ENCODE peak calls at places on chromosome X, in four cellular contexts. One of them, this sample, is unnamed.
A peak's percentile ranks its signal among the peaks of the same experiment; 100 is the strongest.

GRCh38 chrX:7891928-7892327 is 35.3 kb downstream of the PNPLA4 start:
- DNase-seq in astrocyte: no peak
- DNase-seq in GM23338: no peak
- DNase-seq in H1: no peak
- DNase-seq in this sample: no peak

GRCh38 chrX:103376979-103377324 is 614 bp downstream of the BEX3 start:
- DNase-seq in astrocyte: peak; percentile 11
- DNase-seq in GM23338: peak; percentile 72
- DNase-seq in H1: no peak
- DNase-seq in this sample: peak; percentile 45

GRCh38 chrX:5051831-5052491 is 1176.7 kb downstream of the NLGN4X start:
- DNase-seq in GM23338: no peak
- DNase-seq in H1: no peak
- DNase-seq in astrocyte: peak; percentile 94
- DNase-seq in this sample: no peak

GRCh38 chrX:53974529-53974928 is 69.7 kb downstream of the PHF8 start:
- DNase-seq in GM23338: no peak
- DNase-seq in H1: no peak
- DNase-seq in astrocyte: no peak
- DNase-seq in this sample: no peak

GRCh38 chrX:129768586-129769466 is 10.9 kb upstream of the SASH3 start:
- DNase-seq in H1: no peak
- DNase-seq in GM23338: no peak
- DNase-seq in astrocyte: peak; percentile 29
- DNase-seq in this sample: no peak

GRCh38 chrX:103414561-103414960 is 38.2 kb downstream of the BEX3 start:
- DNase-seq in H1: no peak
- DNase-seq in astrocyte: no peak
- DNase-seq in GM23338: no peak
- DNase-seq in this sample: no peak

GRCh38 chrX:123755107-123755506 is 22.3 kb upstream of the THOC2 start:
- DNase-seq in GM23338: no peak
- DNase-seq in astrocyte: no peak
- DNase-seq in H1: no peak
- DNase-seq in this sample: no peak

GRCh38 chrX:20254712-20255299 is 11.9 kb downstream of the RPS6KA3 start:
- DNase-seq in astrocyte: peak; percentile 56
- DNase-seq in GM23338: no peak
- DNase-seq in H1: no peak
- DNase-seq in this sample: peak; percentile 33

GRCh38 chrX:437636-438390 is 51.1 kb upstream of the PPP2R3B start:
- DNase-seq in astrocyte: no peak
- DNase-seq in H1: no peak
- DNase-seq in GM23338: no peak
- DNase-seq in this sample: no peak

GRCh38 chrX:275476-275966 is 5.7 kb upstream of the PLCXD1 start:
- DNase-seq in astrocyte: no peak
- DNase-seq in H1: no peak
- DNase-seq in GM23338: no peak
- DNase-seq in this sample: no peak

GRCh38 chrX:17535229-17535628 is 160.2 kb downstream of the NHS start:
- DNase-seq in astrocyte: no peak
- DNase-seq in H1: no peak
- DNase-seq in GM23338: peak; percentile 74
- DNase-seq in this sample: peak; percentile 29

GRCh38 chrX:43958529-43958928 is 14.7 kb downstream of the NDP start:
- DNase-seq in GM23338: peak; percentile 82
- DNase-seq in astrocyte: peak; percentile 74
- DNase-seq in H1: no peak
- DNase-seq in this sample: peak; percentile 73

GRCh38 chrX:123927845-123928244 is 33.7 kb upstream of the STAG2 start:
- DNase-seq in GM23338: no peak
- DNase-seq in H1: no peak
- DNase-seq in astrocyte: no peak
- DNase-seq in this sample: no peak

GRCh38 chrX:48560681-48561080 is 13.6 kb upstream of the RBM3 start:
- DNase-seq in GM23338: no peak
- DNase-seq in H1: no peak
- DNase-seq in astrocyte: no peak
- DNase-seq in this sample: no peak

GRCh38 chrX:77785400-77785745 is 643 bp downstream of the ATRX start:
- DNase-seq in H1: no peak
- DNase-seq in GM23338: peak; percentile 35
- DNase-seq in astrocyte: no peak
- DNase-seq in this sample: peak; percentile 45

GRCh38 chrX:4547218-4547836 is 833.9 kb upstream of the PRKX start:
- DNase-seq in GM23338: peak; percentile 47
- DNase-seq in astrocyte: peak; percentile 2
- DNase-seq in H1: no peak
- DNase-seq in this sample: peak; percentile 21

GRCh38 chrX:65695849-65696248 is 28.4 kb downstream of the MSN start:
- DNase-seq in GM23338: no peak
- DNase-seq in astrocyte: no peak
- DNase-seq in H1: no peak
- DNase-seq in this sample: no peak

GRCh38 chrX:10017866-10018265 is 50.7 kb downstream of the CLDN34 start:
- DNase-seq in astrocyte: peak; percentile 77
- DNase-seq in H1: no peak
- DNase-seq in GM23338: peak; percentile 40
- DNase-seq in this sample: peak; percentile 48

GRCh38 chrX:130994671-130995070 is 63.5 kb upstream of the ARHGAP36 start:
- DNase-seq in astrocyte: no peak
- DNase-seq in GM23338: peak; percentile 61
- DNase-seq in H1: no peak
- DNase-seq in this sample: peak; percentile 41

GRCh38 chrX:122817321-122817720 is 366.8 kb upstream of the GRIA3 start:
- DNase-seq in astrocyte: no peak
- DNase-seq in H1: no peak
- DNase-seq in GM23338: no peak
- DNase-seq in this sample: no peak

GRCh38 chrX:102765794-102766193 is 45.3 kb downstream of the GPRASP3 start:
- DNase-seq in astrocyte: peak; percentile 35
- DNase-seq in GM23338: no peak
- DNase-seq in H1: no peak
- DNase-seq in this sample: peak; percentile 74

GRCh38 chrX:24493740-24494543 is 28.9 kb downstream of the PDK3 start:
- DNase-seq in H1: no peak
- DNase-seq in GM23338: peak; percentile 43
- DNase-seq in astrocyte: no peak
- DNase-seq in this sample: no peak

GRCh38 chrX:8366491-8366890 is 98.1 kb upstream of the VCX3B start:
- DNase-seq in GM23338: no peak
- DNase-seq in astrocyte: peak; percentile 65
- DNase-seq in H1: no peak
- DNase-seq in this sample: no peak

GRCh38 chrX:121457096-121457495 is 409.7 kb downstream of the GLUD2 start:
- DNase-seq in GM23338: no peak
- DNase-seq in H1: no peak
- DNase-seq in astrocyte: no peak
- DNase-seq in this sample: no peak

GRCh38 chrX:121455890-121456289 is 408.5 kb downstream of the GLUD2 start:
- DNase-seq in H1: no peak
- DNase-seq in astrocyte: no peak
- DNase-seq in GM23338: no peak
- DNase-seq in this sample: no peak

GRCh38 chrX:121456315-121456714 is 408.9 kb downstream of the GLUD2 start:
- DNase-seq in astrocyte: no peak
- DNase-seq in H1: no peak
- DNase-seq in GM23338: no peak
- DNase-seq in this sample: no peak
- H3K27ac ChIP-seq in astrocyte: no peak overlapping the region
- H3K27ac ChIP-seq in H1: no peak overlapping the region
- H3K27ac ChIP-seq in GM23338: no peak overlapping the region
- H3K27ac ChIP-seq in this sample: no peak overlapping the region

GRCh38 chrX:23332888-23333821 is 1.5 kb upstream of the PTCHD1 start:
- DNase-seq in GM23338: peak; percentile 20
- DNase-seq in H1: no peak
- DNase-seq in astrocyte: no peak
- DNase-seq in this sample: no peak
- TF ChIP-seq EZH2 in GM23338: no peak
- TF ChIP-seq EZH2 in H1: no peak
- TF ChIP-seq EZH2 in astrocyte: peak; percentile 69
- TF ChIP-seq EZH2 in this sample: no peak

DNA sequence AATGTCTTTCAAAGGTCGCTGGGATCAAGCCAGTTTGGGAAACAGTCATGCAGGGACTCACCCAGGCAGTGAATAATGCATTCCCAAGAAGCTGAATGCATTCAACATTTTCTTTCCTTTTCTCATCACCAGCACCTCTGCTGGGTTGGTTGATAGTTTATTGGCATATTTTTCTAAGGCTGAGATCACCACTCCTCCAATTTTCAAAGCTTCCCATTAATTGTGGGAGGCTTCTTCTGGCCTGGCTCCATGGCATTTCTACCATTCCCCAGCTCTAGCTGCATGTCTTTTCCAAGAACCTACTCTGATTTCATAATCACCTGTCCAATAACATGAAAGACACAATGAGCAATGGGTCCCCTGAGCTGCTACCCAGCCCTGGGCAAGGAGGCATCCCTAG is 35.8 kb downstream of the CHRDL1 start:
- DNase-seq in GM23338: no peak
- DNase-seq in astrocyte: peak; percentile 82
- DNase-seq in H1: no peak
- DNase-seq in this sample: peak; percentile 85
- H3K4me3 ChIP-seq in GM23338: no peak overlapping the region
- H3K4me3 ChIP-seq in astrocyte: no peak overlapping the region
- H3K4me3 ChIP-seq in H1: no peak overlapping the region
- H3K4me3 ChIP-seq in this sample: no peak overlapping the region

GRCh38 chrX:118528089-118528753 is 32.6 kb downstream of the DOCK11 start:
- DNase-seq in H1: no peak
- DNase-seq in astrocyte: no peak
- DNase-seq in GM23338: no peak
- DNase-seq in this sample: no peak
- H3K27ac ChIP-seq in H1: no peak overlapping the region
- H3K27ac ChIP-seq in astrocyte: no peak overlapping the region
- H3K27ac ChIP-seq in GM23338: no peak overlapping the region
- H3K27ac ChIP-seq in this sample: no peak overlapping the region

DNA sequence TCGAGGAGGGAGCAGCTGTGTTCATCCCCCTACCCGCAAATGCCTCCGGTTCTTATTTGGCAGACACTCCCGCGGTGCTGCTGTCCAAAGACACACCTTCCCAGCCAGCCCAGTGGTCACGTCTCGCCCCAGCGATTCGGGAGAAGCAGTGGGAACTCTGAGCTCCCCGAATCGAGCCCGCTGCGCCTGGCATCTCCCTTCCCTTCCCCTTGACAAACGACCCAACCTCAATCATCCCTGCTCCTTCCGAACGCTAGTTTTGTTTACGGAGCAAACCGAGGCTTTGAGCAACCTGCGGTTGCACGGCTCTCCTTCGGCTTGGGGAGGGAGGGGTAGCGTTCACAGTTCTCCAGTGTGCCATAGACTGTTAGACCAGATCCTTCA is 299 bp upstream of the FRMPD4 start:
- DNase-seq in astrocyte: no peak
- DNase-seq in H1: no peak
- DNase-seq in GM23338: peak; percentile 45
- DNase-seq in this sample: no peak
- TF ChIP-seq EZH2 in astrocyte: peak; percentile 13
- TF ChIP-seq EZH2 in H1: peak; percentile 11
- TF ChIP-seq EZH2 in GM23338: no peak
- TF ChIP-seq EZH2 in this sample: no peak

DNA sequence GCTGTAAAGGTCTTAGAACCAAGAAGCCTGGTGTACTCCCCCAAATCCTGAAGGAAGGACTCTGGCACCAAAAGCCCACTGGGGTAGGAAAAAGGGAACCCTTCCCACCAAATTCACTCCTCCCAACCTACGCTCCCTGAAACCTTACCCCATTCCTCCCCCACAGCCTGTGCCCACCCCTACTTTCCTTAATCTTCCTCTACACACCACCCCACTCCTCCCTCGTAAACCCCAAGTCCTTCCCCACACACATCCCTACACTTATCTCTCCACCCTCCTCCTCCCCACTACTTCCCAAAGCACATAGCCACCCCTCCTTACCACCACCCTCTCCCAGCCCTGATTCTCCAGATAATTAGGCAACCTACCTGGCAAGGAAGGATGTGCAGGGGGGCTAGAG is 1.7 kb downstream of the ZMYM3 start:
- DNase-seq in astrocyte: no peak
- DNase-seq in GM23338: no peak
- DNase-seq in H1: no peak
- DNase-seq in this sample: no peak
- H3K4me3 ChIP-seq in astrocyte: no peak overlapping the region
- H3K4me3 ChIP-seq in GM23338: peak overlapping the region; percentile 89
- H3K4me3 ChIP-seq in H1: peak overlapping the region; percentile 49
- H3K4me3 ChIP-seq in this sample: no peak overlapping the region

DNA sequence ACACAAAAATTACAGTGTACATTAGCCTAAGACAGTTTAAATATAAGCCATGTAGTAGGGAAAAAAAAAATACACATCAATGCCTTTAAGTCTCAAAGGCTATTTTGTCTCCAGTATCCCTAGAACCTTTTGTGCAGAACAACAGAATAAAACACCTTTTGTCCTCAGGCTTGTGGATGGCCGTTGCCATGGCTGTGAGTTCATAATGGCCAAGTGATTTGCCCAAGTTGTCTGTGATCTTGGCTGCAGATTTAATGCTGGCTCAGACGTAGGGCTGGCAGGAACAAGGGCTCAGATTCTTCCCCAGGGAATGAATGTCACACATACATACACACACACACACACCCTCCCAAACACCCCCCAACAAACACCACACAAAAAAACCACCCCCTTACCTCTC is 25.3 kb downstream of the GPM6B start:
- DNase-seq in H1: no peak
- DNase-seq in GM23338: no peak
- DNase-seq in astrocyte: no peak
- DNase-seq in this sample: no peak
- H3K27ac ChIP-seq in H1: no peak overlapping the region
- H3K27ac ChIP-seq in GM23338: no peak overlapping the region
- H3K27ac ChIP-seq in astrocyte: no peak overlapping the region
- H3K27ac ChIP-seq in this sample: no peak overlapping the region

DNA sequence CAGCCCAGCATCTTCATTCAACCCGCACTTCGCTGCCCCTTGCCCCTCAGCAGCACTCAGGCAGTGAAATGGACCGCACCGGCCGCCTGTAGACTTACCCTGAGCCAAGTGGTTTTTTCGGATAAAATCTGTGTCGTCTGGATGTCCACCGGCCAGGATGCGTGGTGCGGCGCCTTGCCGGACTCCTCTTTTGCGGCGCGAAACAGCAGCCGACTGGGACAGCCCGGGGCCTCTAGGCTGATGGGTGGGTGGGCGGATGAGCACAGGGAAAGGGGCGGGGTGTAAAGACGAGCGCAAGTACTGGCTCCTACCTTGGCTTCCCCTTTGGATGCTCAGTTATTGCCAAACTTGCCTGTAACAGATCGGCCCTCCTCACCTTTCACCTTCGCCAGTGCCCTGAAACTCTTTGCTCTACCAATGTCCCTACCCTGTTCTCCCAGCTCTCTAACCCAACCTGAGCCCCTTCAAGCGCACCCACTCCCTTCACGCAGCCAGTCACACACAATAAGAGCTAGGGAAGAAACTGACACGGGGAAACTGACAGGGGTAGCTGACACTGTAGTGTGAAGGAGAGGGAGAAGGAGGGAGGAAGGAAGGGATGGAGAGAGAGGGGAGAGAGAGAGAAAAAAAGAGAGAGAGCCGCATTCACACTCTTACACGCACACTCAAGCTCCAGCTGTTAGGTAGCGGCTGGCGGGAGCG is 644 bp downstream of the TRPC5 start:
- DNase-seq in H1: no peak
- DNase-seq in GM23338: peak; percentile 60
- DNase-seq in astrocyte: no peak
- DNase-seq in this sample: no peak
- TF ChIP-seq EZH2 in H1: peak; percentile 45
- TF ChIP-seq EZH2 in GM23338: no peak
- TF ChIP-seq EZH2 in astrocyte: no peak
- TF ChIP-seq EZH2 in this sample: no peak